ENCODE peak calls at places on chromosomes 13 and 19, in seven cellular contexts. V is head of caudate nucleus, Q is NCI-H460, H is lower leg skin, U is NCI-H774, P is WTC11, T is RCC 7860. Z is an unnamed sample.

GRCh38 chr13:110580800-110581199 is 19.3 kb upstream of the RAB20 start:
- DNase-seq in V (no peak), T (no peak), H (no peak), Q (no peak), U (no peak), P (no peak), Z (no peak)

GRCh38 chr13:34435338-34435737 is 506.7 kb upstream of the NBEA start:
- DNase-seq in H (no peak), Q (no peak), P (no peak), U (no peak), T (no peak), V (no peak), Z (peak)

GRCh38 chr19:49889687-49890348 is 6.9 kb downstream of the IL4I1 start:
- DNase-seq in T (no peak), P (peak), U (no peak), V (peak), Q (peak), H (peak), Z (peak)

GRCh38 chr19:33613601-33614000 is 8.2 kb upstream of the CHST8 start:
- DNase-seq in Q (no peak), P (no peak), T (no peak), U (no peak), V (no peak), H (peak), Z (no peak)

GRCh38 chr19:12986726-12987125 is 8.5 kb upstream of the NFIX start:
- DNase-seq in U (no peak), Q (no peak), V (no peak), P (no peak), H (no peak), T (no peak), Z (no peak)

GRCh38 chr13:113333076-113333475 is 30.9 kb downstream of the GRTP1 start:
- DNase-seq in H (no peak), T (no peak), U (no peak), P (no peak), Q (no peak), V (no peak), Z (no peak)

GRCh38 chr13:76329004-76329403 is 557.2 kb downstream of the KCTD12 start:
- DNase-seq in V (no peak), H (no peak), T (no peak), P (no peak), U (no peak), Q (no peak), Z (no peak)

GRCh38 chr19:11446271-11446651 is 10.8 kb downstream of the PRKCSH start:
- DNase-seq in P (no peak), V (no peak), H (no peak), Q (no peak), T (no peak), U (no peak), Z (no peak)

GRCh38 chr19:53076984-53077383 is 26.2 kb downstream of the ZNF160 start:
- DNase-seq in H (no peak), U (no peak), T (no peak), P (peak), Q (no peak), V (peak), Z (peak)

GRCh38 chr13:90867336-90867683 is 480.2 kb upstream of the MIR17HG start:
- DNase-seq in H (peak), P (peak), Q (peak), U (peak), T (peak), V (peak), Z (peak)

GRCh38 chr13:48496796-48497195 is 36.1 kb downstream of the RCBTB2 start:
- DNase-seq in U (no peak), Q (no peak), T (no peak), P (no peak), V (no peak), H (no peak), Z (no peak)

GRCh38 chr19:41537789-41538188 is 38.2 kb upstream of the CEACAM21 start:
- DNase-seq in U (no peak), H (no peak), T (no peak), V (no peak), P (peak), Q (no peak), Z (no peak)

GRCh38 chr13:48370815-48371214 is 42.1 kb downstream of the LPAR6 start:
- DNase-seq in V (no peak), Q (no peak), U (no peak), P (no peak), H (no peak), T (no peak), Z (no peak)

GRCh38 chr19:18763674-18764590 is 27.2 kb downstream of the COMP start:
- DNase-seq in V (no peak), P (no peak), Q (no peak), U (no peak), T (peak), H (peak), Z (no peak)

GRCh38 chr19:53485046-53486004 is 17.8 kb downstream of the ZNF813 start:
- DNase-seq in Q (no peak), U (no peak), T (no peak), P (no peak), H (no peak), V (no peak), Z (no peak)

GRCh38 chr13:28611021-28611420 is 47.9 kb upstream of the POMP start:
- DNase-seq in V (no peak), T (no peak), H (no peak), U (no peak), P (no peak), Q (no peak), Z (no peak)

GRCh38 chr19:41883463-41883820 is 458 bp downstream of the ARHGEF1 start:
- DNase-seq in P (no peak), Q (no peak), T (no peak), U (no peak), V (no peak), H (no peak), Z (no peak)

GRCh38 chr19:35509861-35510625 is 3.4 kb downstream of the DMKN start:
- DNase-seq in T (peak), V (peak), H (peak), U (peak), P (peak), Q (peak), Z (peak)

GRCh38 chr13:112903606-112904195 is 65.3 kb upstream of the MCF2L start:
- DNase-seq in V (no peak), U (no peak), T (no peak), Q (no peak), H (peak), P (no peak), Z (peak)

GRCh38 chr19:54172413-54172763 is 572 bp downstream of the TMC4 start:
- DNase-seq in H (no peak), P (no peak), Q (no peak), V (no peak), T (no peak), U (peak), Z (no peak)

GRCh38 chr19:18590273-18591272 is 2.0 kb downstream of the REX1BD start:
- DNase-seq in V (peak), P (peak), T (no peak), H (peak), U (no peak), Q (no peak), Z (peak)

GRCh38 chr13:46698015-46698414 is 98.9 kb downstream of the ESD start:
- DNase-seq in V (no peak), H (no peak), Q (no peak), P (no peak), T (no peak), U (no peak), Z (no peak)

GRCh38 chr13:42814868-42815267 is 33.5 kb downstream of the FAM216B start:
- DNase-seq in T (no peak), P (no peak), U (no peak), H (no peak), Q (peak), V (no peak), Z (no peak)

GRCh38 chr13:96539791-96540190 is 449.9 kb downstream of the HS6ST3 start:
- DNase-seq in H (no peak), U (no peak), T (no peak), P (no peak), Q (no peak), V (no peak), Z (no peak)

GRCh38 chr19:14476663-14477401 is 1.7 kb upstream of the PTGER1 start:
- DNase-seq in V (no peak), H (no peak), Q (peak), P (no peak), U (no peak), T (no peak), Z (peak)

GRCh38 chr13:82713681-82714405 is 1168.4 kb downstream of the SLITRK1 start:
- DNase-seq in V (no peak), U (no peak), T (no peak), P (no peak), Q (no peak), H (no peak), Z (no peak)

GRCh38 chr19:39319098-39319891 is 1.4 kb downstream of the LRFN1 start:
- DNase-seq in V (no peak), H (no peak), T (no peak), P (no peak), Q (no peak), U (no peak), Z (no peak)

GRCh38 chr19:6071840-6072239 is 38.5 kb downstream of the RFX2 start:
- DNase-seq in H (peak), U (no peak), T (no peak), V (no peak), Q (no peak), P (no peak), Z (no peak)

GRCh38 chr19:56949651-56950050 is 109.1 kb upstream of the PEG3 start:
- DNase-seq in V (no peak), U (no peak), Q (no peak), H (no peak), P (no peak), T (no peak), Z (no peak)

GRCh38 chr19:6374179-6374709 is 1.5 kb downstream of the PSPN start:
- DNase-seq in P (no peak), T (no peak), U (no peak), V (no peak), H (peak), Q (no peak), Z (peak)

GRCh38 chr19:18861235-18861634 is 29.5 kb downstream of the UPF1 start:
- DNase-seq in H (no peak), Q (no peak), P (no peak), V (no peak), T (no peak), U (no peak), Z (no peak)

GRCh38 chr13:84821261-84821660 is 939.0 kb upstream of the SLITRK1 start:
- DNase-seq in H (no peak), U (no peak), P (no peak), V (no peak), T (no peak), Q (no peak), Z (no peak)

GRCh38 chr19:843180-843835 is 2.5 kb downstream of the PRTN3 start:
- DNase-seq in T (no peak), Q (no peak), U (peak), P (peak), V (no peak), H (no peak), Z (no peak)

GRCh38 chr13:66994097-66994496 is 236.0 kb downstream of the PCDH9 start:
- DNase-seq in Q (no peak), P (peak), V (peak), U (no peak), T (peak), H (peak), Z (peak)

GRCh38 chr19:48858984-48859710 is 9.3 kb downstream of the PLEKHA4 start:
- DNase-seq in H (no peak), Q (no peak), P (peak), U (no peak), T (no peak), V (no peak), Z (no peak)

GRCh38 chr13:53250272-53250875 is 221.8 kb downstream of the OLFM4 start:
- DNase-seq in Q (peak), P (no peak), V (no peak), H (no peak), U (peak), T (peak), Z (peak)